ENCODE peak calls at places on chromosomes 6 and 20, in eight cellular contexts. G is transverse colon, Z is GM12878, W is suprapubic skin, R is HepG2, P is SK-N-SH, Y is prostate gland, O is stomach. N is an unnamed sample.

GRCh38 chr6:60952500-60952899 is 1333.5 kb downstream of the KHDRBS2 start:
- DNase-seq in P (no peak), Z (no peak), W (no peak), R (no peak), Y (no peak), O (no peak), G (no peak), N (no peak)

GRCh38 chr6:86724695-86725094 is 212.6 kb upstream of the HTR1E start:
- DNase-seq in Y (no peak), O (no peak), Z (no peak), R (no peak), P (no peak), W (no peak), G (no peak), N (no peak)

GRCh38 chr20:49790077-49790798 is 22.4 kb upstream of the SLC9A8 start:
- DNase-seq in G (no peak), W (no peak), O (no peak), Y (no peak), Z (no peak), R (peak; percentile 49), P (no peak), N (no peak)

GRCh38 chr6:21455071-21455470 is 138.5 kb upstream of the SOX4 start:
- DNase-seq in W (no peak), P (no peak), Y (no peak), R (no peak), O (no peak), G (no peak), Z (no peak), N (no peak)

GRCh38 chr6:24667378-24667803 is 514 bp downstream of the ACOT13 start:
- DNase-seq in P (peak; percentile 11), G (peak; percentile 57), W (no peak), Y (no peak), R (peak; percentile 54), Z (no peak), O (no peak), N (no peak)

GRCh38 chr20:32278199-32278643 is 770 bp downstream of the KIF3B start:
- DNase-seq in Z (peak; percentile 67), P (no peak), G (no peak), R (no peak), W (no peak), O (no peak), Y (no peak), N (peak; percentile 48)

GRCh38 chr6:68651018-68651985 is 16.2 kb downstream of the ADGRB3 start:
- DNase-seq in G (no peak), O (no peak), Z (no peak), W (no peak), P (no peak), Y (no peak), R (no peak), N (no peak)

GRCh38 chr6:30844118-30844535 is 40.2 kb upstream of the DDR1 start:
- DNase-seq in Y (no peak), P (no peak), R (peak; percentile 40), W (no peak), G (no peak), O (no peak), Z (no peak), N (no peak)

GRCh38 chr20:38894091-38894847 is 31.9 kb upstream of the FAM83D start:
- DNase-seq in W (no peak), Y (no peak), O (no peak), R (no peak), P (peak; percentile 86), Z (no peak), G (no peak), N (no peak)

GRCh38 chr6:143884161-143884560 is 19.9 kb downstream of the ZC2HC1B start:
- DNase-seq in O (no peak), Y (no peak), G (no peak), Z (no peak), P (no peak), R (no peak), W (no peak), N (no peak)

GRCh38 chr6:26032387-26033131 is 54.7 kb upstream of the HFE start:
- DNase-seq in W (no peak), Y (no peak), P (no peak), G (peak; percentile 42), R (no peak), Z (peak; percentile 55), O (no peak), N (no peak)

GRCh38 chr20:13865156-13865555 is 80.3 kb downstream of the NDUFAF5 start:
- DNase-seq in G (no peak), P (no peak), Y (no peak), W (no peak), Z (no peak), O (no peak), R (no peak), N (no peak)

GRCh38 chr20:1947535-1947846 is 46.4 kb downstream of the PDYN start:
- DNase-seq in Z (no peak), W (peak; percentile 77), O (no peak), R (no peak), G (no peak), P (no peak), Y (no peak), N (no peak)

GRCh38 chr6:106213660-106214276 is 111.8 kb downstream of the ATG5 start:
- DNase-seq in R (no peak), O (no peak), W (no peak), Y (no peak), G (no peak), P (no peak), Z (no peak), N (no peak)

GRCh38 chr6:158708239-158708638 is 58.4 kb downstream of the SYTL3 start:
- DNase-seq in W (no peak), O (peak; percentile 33), G (no peak), Y (no peak), P (no peak), R (no peak), Z (no peak), N (no peak)
- TF ChIP-seq POLR2AphosphoS5 in W (no peak), O (no peak), G (no peak), Y (peak; percentile 15), P (no peak), R (no peak), Z (no peak), N (no peak)

GRCh38 chr6:52077180-52077884 is 10.1 kb downstream of the PKHD1 start:
- DNase-seq in Y (no peak), Z (no peak), P (peak; percentile 3), R (no peak), W (no peak), G (no peak), O (no peak), N (no peak)
- TF ChIP-seq POLR2AphosphoS5 in Y (no peak), Z (no peak), P (no peak), R (no peak), W (no peak), G (no peak), O (no peak), N (no peak)

GRCh38 chr20:60680554-60680953 is 571.5 kb upstream of the CDH4 start:
- DNase-seq in O (no peak), P (no peak), Z (no peak), W (no peak), G (no peak), R (no peak), Y (no peak), N (no peak)
- TF ChIP-seq POLR2AphosphoS5 in O (no peak), P (no peak), Z (no peak), W (no peak), G (no peak), R (no peak), Y (no peak), N (no peak)

DNA sequence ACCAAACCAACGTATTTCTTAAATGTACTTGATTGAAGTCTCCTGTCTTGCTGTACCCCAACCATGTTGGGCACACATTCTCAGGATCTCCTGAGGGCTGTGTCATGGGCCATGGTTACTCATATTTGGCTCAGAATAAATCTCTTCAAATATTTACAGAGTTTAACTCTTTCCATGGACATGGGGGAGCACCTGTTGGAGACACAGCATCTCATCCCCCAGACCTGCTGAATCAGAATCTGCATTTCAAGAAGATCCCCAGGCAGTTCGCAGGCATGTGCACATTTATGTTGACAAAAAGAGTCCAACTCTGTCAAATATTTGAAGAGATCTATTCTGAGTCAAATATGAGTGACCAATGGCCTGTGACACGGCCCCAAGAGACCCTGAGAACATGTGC is 24.5 kb downstream of the PIGT start:
- DNase-seq in P (no peak), Z (no peak), Y (no peak), O (no peak), R (no peak), W (no peak), G (no peak), N (no peak)
- TF ChIP-seq POLR2AphosphoS5 in P (no peak), Z (no peak), Y (no peak), O (no peak), R (no peak), W (no peak), G (no peak), N (no peak)

GRCh38 chr20:19907326-19908056 is 109.7 kb upstream of the NAA20 start:
- DNase-seq in P (no peak), Z (no peak), R (no peak), W (no peak), Y (no peak), O (no peak), G (no peak), N (no peak)

GRCh38 chr20:19908586-19908985 is 108.6 kb upstream of the NAA20 start:
- DNase-seq in Z (no peak), W (no peak), O (no peak), G (no peak), P (no peak), R (no peak), Y (no peak), N (no peak)

GRCh38 chr20:19913927-19914614 is 103.1 kb upstream of the NAA20 start:
- DNase-seq in R (peak; percentile 47), Y (no peak), P (no peak), W (no peak), O (no peak), Z (peak; percentile 48), G (no peak), N (no peak)

GRCh38 chr20:19911810-19912382 is 105.3 kb upstream of the NAA20 start:
- DNase-seq in Y (no peak), R (no peak), G (no peak), P (no peak), W (no peak), O (no peak), Z (no peak), N (no peak)

DNA sequence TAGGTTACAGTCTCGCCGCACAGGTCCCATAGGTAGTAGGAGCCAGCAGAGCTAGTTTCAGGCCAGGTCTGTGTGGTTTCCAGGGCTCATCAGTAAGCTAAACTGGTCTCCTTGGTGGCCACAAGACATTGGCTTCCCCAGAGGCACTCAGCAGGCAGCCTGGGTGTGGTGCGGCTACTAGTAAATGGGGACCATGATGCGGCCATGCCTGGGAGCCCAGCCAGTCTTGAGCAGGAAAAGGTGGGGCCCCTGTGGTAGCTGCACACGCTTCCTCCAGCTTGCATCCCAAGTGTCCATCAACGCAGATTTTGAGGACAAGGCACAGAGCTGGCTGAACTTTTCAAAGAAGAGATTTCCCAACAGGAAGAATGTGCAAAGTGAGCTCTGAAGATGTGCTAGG is 107.5 kb upstream of the NAA20 start:
- DNase-seq in P (no peak), O (peak; percentile 35), Y (no peak), G (peak; percentile 46), W (peak; percentile 89), Z (no peak), R (no peak), N (no peak)
- TF ChIP-seq POLR2AphosphoS5 in P (no peak), O (peak; percentile 8), Y (no peak), G (peak; percentile 9), W (peak; percentile 29), Z (no peak), R (no peak), N (no peak)

N was measured in GM12892.